ENCODE peak calls at places on chromosome 9, in six cellular contexts. P is GM12878, A is SK-N-SH, I is HepG2, X is H1, U is K562. W is an unnamed sample.
A peak's percentile ranks its signal among the peaks of the same experiment; 100 is the strongest.

GRCh38 chr9:123406691-123407536 is 50.9 kb downstream of the CRB2 start:
- DNase-seq in P (no peak), A (peak; percentile 67), I (no peak), X (no peak), U (peak; percentile 52), W (no peak)

GRCh38 chr9:27292646-27293045 is 4.3 kb downstream of the EQTN start:
- DNase-seq in P (no peak), A (peak; percentile 37), I (no peak), X (no peak), U (no peak), W (no peak)

GRCh38 chr9:135536166-135536565 is 9.8 kb upstream of the OBP2A start:
- DNase-seq in P (no peak), A (no peak), I (no peak), X (no peak), U (no peak), W (no peak)

GRCh38 chr9:124392254-124392653 is 23.0 kb downstream of the PSMB7 start:
- DNase-seq in P (no peak), A (no peak), I (no peak), X (no peak), U (no peak), W (peak; percentile 100)

GRCh38 chr9:15373201-15373530 is 49.5 kb upstream of the SNAPC3 start:
- DNase-seq in P (no peak), A (no peak), I (no peak), X (no peak), U (no peak), W (no peak)

GRCh38 chr9:88307136-88307535 is 81.1 kb upstream of the SPIN1 start:
- DNase-seq in P (no peak), A (no peak), I (no peak), X (no peak), U (no peak), W (no peak)

GRCh38 chr9:88748566-88749238 is 213.7 kb downstream of the NXNL2 start:
- DNase-seq in P (no peak), A (no peak), I (no peak), X (no peak), U (no peak), W (no peak)

GRCh38 chr9:20980713-20981481 is 50.5 kb downstream of the HACD4 start:
- DNase-seq in P (peak; percentile 33), A (no peak), I (no peak), X (no peak), U (no peak), W (no peak)

GRCh38 chr9:132312873-132313272 is 41.9 kb downstream of the SETX start:
- DNase-seq in P (no peak), A (no peak), I (no peak), X (no peak), U (no peak), W (no peak)

GRCh38 chr9:101530076-101530711 is 3.5 kb upstream of the RNF20 start:
- DNase-seq in P (peak; percentile 24), A (peak; percentile 57), I (peak; percentile 67), X (peak; percentile 69), U (peak; percentile 83), W (peak; percentile 68)

GRCh38 chr9:16358751-16359150 is 511.7 kb downstream of the BNC2 start:
- DNase-seq in P (no peak), A (no peak), I (no peak), X (no peak), U (no peak), W (no peak)

GRCh38 chr9:97980479-97980803 is 2.7 kb upstream of the ANP32B start:
- DNase-seq in P (no peak), A (no peak), I (no peak), X (no peak), U (peak; percentile 86), W (no peak)

GRCh38 chr9:90975666-90976538 is 174.3 kb downstream of the SYK start:
- DNase-seq in P (no peak), A (no peak), I (no peak), X (no peak), U (no peak), W (peak; percentile 80)

GRCh38 chr9:105539452-105539851 is 18.5 kb upstream of the FKTN start:
- DNase-seq in P (no peak), A (no peak), I (no peak), X (no peak), U (peak; percentile 30), W (no peak)

GRCh38 chr9:132609829-132610228 is 27.4 kb downstream of the BARHL1 start:
- DNase-seq in P (no peak), A (no peak), I (no peak), X (no peak), U (peak; percentile 6), W (no peak)

GRCh38 chr9:6759114-6759977 is 1.6 kb downstream of the KDM4C start:
- DNase-seq in P (peak; percentile 62), A (peak; percentile 15), I (peak; percentile 32), X (no peak), U (peak; percentile 34), W (peak; percentile 47)

GRCh38 chr9:128412120-128412790 is 8.4 kb upstream of the CERCAM start:
- DNase-seq in P (no peak), A (peak; percentile 87), I (peak; percentile 58), X (peak; percentile 100), U (peak; percentile 81), W (no peak)

GRCh38 chr9:137219757-137220316 is 2.2 kb downstream of the RNF208 start:
- DNase-seq in P (no peak), A (no peak), I (no peak), X (no peak), U (no peak), W (no peak)

GRCh38 chr9:137217276-137218211 is 4.5 kb downstream of the RNF208 start:
- DNase-seq in P (no peak), A (no peak), I (peak; percentile 66), X (peak; percentile 87), U (peak; percentile 92), W (no peak)

GRCh38 chr9:137218212-137218753 is 3.8 kb downstream of the RNF208 start:
- DNase-seq in P (no peak), A (no peak), I (no peak), X (no peak), U (no peak), W (no peak)

GRCh38 chr9:137220317-137221094 is 1.5 kb downstream of the RNF208 start:
- DNase-seq in P (no peak), A (no peak), I (no peak), X (no peak), U (no peak), W (no peak)

GRCh38 chr9:137218754-137219271 is 3.2 kb downstream of the RNF208 start:
- DNase-seq in P (no peak), A (no peak), I (peak; percentile 81), X (no peak), U (peak; percentile 95), W (no peak)
- TF ChIP-seq GABPA in P (no peak), A (no peak), I (no peak), X (no peak), U (no peak), W (no peak)

GRCh38 chr9:35695801-35696420 is 6.2 kb upstream of the TPM2 start:
- DNase-seq in P (no peak), A (no peak), I (no peak), X (no peak), U (no peak), W (no peak)
- TF ChIP-seq GABPA in P (no peak), A (no peak), I (no peak), X (no peak), U (no peak), W (no peak)

GRCh38 chr9:116693233-116693731 is 6.2 kb downstream of the TRIM32 start:
- DNase-seq in P (no peak), A (no peak), I (no peak), X (no peak), U (no peak), W (no peak)
- TF ChIP-seq GABPA in P (no peak), A (no peak), I (no peak), X (no peak), U (no peak), W (no peak)

GRCh38 chr9:37243588-37244345 is 123.4 kb downstream of the ZCCHC7 start:
- DNase-seq in P (no peak), A (no peak), I (no peak), X (no peak), U (no peak), W (no peak)
- TF ChIP-seq GABPA in P (no peak), A (no peak), I (no peak), X (no peak), U (no peak), W (no peak)